ENCODE peak calls at places on chromosomes 13 and 19, in ten cellular contexts. L is IMR-90, X is cardiac muscle cell, Q is heart left ventricle, J is hepatocyte, S is astrocyte of the spinal cord, E is type B pancreatic cell, V is kidney epithelial cell, B is GM23338, N is glutamatergic neuron. C is an unnamed sample.

GRCh38 chr13:107867701-107868661 is 347.4 kb downstream of the LIG4 start:
- DNase-seq in L (peak; percentile 57), X (peak; percentile 52), Q (no peak), J (peak; percentile 76), S (peak; percentile 52), E (peak; percentile 77), V (no peak), B (peak; percentile 83), N (peak; percentile 86), C (peak; percentile 75)

GRCh38 chr13:112242777-112243176 is 133.4 kb upstream of the SPACA7 start:
- DNase-seq in L (no peak), X (no peak), Q (no peak), J (no peak), S (no peak), E (no peak), V (no peak), B (no peak), N (no peak), C (no peak)

GRCh38 chr19:7793493-7793892 is 30.4 kb downstream of the CLEC4M start:
- DNase-seq in L (no peak), X (no peak), Q (no peak), J (no peak), S (no peak), E (no peak), V (no peak), B (no peak), N (no peak), C (no peak)

GRCh38 chr13:79456051-79456450 is 24.9 kb upstream of the NDFIP2 start:
- DNase-seq in L (no peak), X (peak; percentile 6), Q (no peak), J (no peak), S (no peak), E (no peak), V (no peak), B (no peak), N (no peak), C (no peak)

GRCh38 chr13:20843177-20843576 is 59.4 kb downstream of the XPO4 start:
- DNase-seq in L (peak; percentile 18), X (peak; percentile 78), Q (no peak), J (peak; percentile 11), S (peak; percentile 66), E (no peak), V (no peak), B (no peak), N (no peak), C (no peak)

GRCh38 chr13:77827350-77827749 is 91.3 kb downstream of the EDNRB start:
- DNase-seq in L (no peak), X (peak; percentile 35), Q (no peak), J (no peak), S (no peak), E (no peak), V (no peak), B (no peak), N (no peak), C (peak; percentile 15)

GRCh38 chr13:61410669-61411297 is 4.9 kb downstream of the PCDH20 start:
- DNase-seq in L (peak; percentile 8), X (peak; percentile 35), Q (no peak), J (peak; percentile 44), S (peak; percentile 33), E (no peak), V (no peak), B (peak; percentile 37), N (no peak), C (peak; percentile 29)

GRCh38 chr13:110944121-110944967 is 29.5 kb upstream of the ANKRD10 start:
- DNase-seq in L (peak; percentile 69), X (peak; percentile 81), Q (no peak), J (peak; percentile 72), S (peak; percentile 59), E (no peak), V (peak; percentile 26), B (peak; percentile 60), N (peak; percentile 45), C (peak; percentile 48)

GRCh38 chr19:38952395-38953165 is 21.8 kb downstream of the MRPS12 start:
- DNase-seq in L (peak; percentile 16), X (peak; percentile 11), Q (no peak), J (peak; percentile 56), S (no peak), E (no peak), V (peak; percentile 68), B (peak; percentile 80), N (peak; percentile 45), C (peak; percentile 70)

GRCh38 chr19:11697284-11697855 is 41.4 kb downstream of the ZNF823 start:
- DNase-seq in L (no peak), X (no peak), Q (no peak), J (no peak), S (no peak), E (no peak), V (no peak), B (peak; percentile 49), N (no peak), C (no peak)

GRCh38 chr19:12703056-12703455 is 6.6 kb upstream of the FBXW9 start:
- DNase-seq in L (peak; percentile 43), X (peak; percentile 53), Q (no peak), J (peak; percentile 18), S (peak; percentile 25), E (no peak), V (no peak), B (peak; percentile 94), N (peak; percentile 78), C (peak; percentile 89)

GRCh38 chr19:6997679-6998445 is 23.4 kb downstream of the MBD3L2B start:
- DNase-seq in L (no peak), X (peak; percentile 57), Q (no peak), J (no peak), S (no peak), E (no peak), V (no peak), B (no peak), N (no peak), C (peak; percentile 14)

GRCh38 chr13:26378116-26378515 is 124.2 kb downstream of the CDK8 start:
- DNase-seq in L (no peak), X (no peak), Q (no peak), J (no peak), S (no peak), E (no peak), V (no peak), B (no peak), N (no peak), C (no peak)

GRCh38 chr13:50923272-50923671 is 13.7 kb downstream of the RNASEH2B start:
- DNase-seq in L (no peak), X (no peak), Q (no peak), J (no peak), S (no peak), E (no peak), V (no peak), B (no peak), N (no peak), C (no peak)

GRCh38 chr19:15304140-15304705 is 28.1 kb downstream of the BRD4 start:
- DNase-seq in L (no peak), X (no peak), Q (peak; percentile 77), J (no peak), S (peak; percentile 38), E (no peak), V (no peak), B (no peak), N (no peak), C (no peak)

GRCh38 chr19:48190288-48191284 is 20.1 kb downstream of the ZSWIM9 start:
- DNase-seq in L (peak; percentile 82), X (peak; percentile 79), Q (no peak), J (peak; percentile 83), S (peak; percentile 88), E (peak; percentile 74), V (peak; percentile 56), B (peak; percentile 98), N (peak; percentile 41), C (peak; percentile 98)

GRCh38 chr19:17522988-17523872 is 11.8 kb downstream of the PGLS start:
- DNase-seq in L (no peak), X (peak; percentile 18), Q (peak; percentile 56), J (no peak), S (no peak), E (no peak), V (no peak), B (no peak), N (no peak), C (no peak)

GRCh38 chr19:2549701-2550191 is 73.8 kb downstream of the GADD45B start:
- DNase-seq in L (peak; percentile 88), X (peak; percentile 98), Q (peak; percentile 85), J (no peak), S (peak; percentile 94), E (no peak), V (no peak), B (no peak), N (no peak), C (peak; percentile 71)

GRCh38 chr13:24709186-24709913 is 29.1 kb downstream of the ATP12A start:
- DNase-seq in L (no peak), X (no peak), Q (no peak), J (no peak), S (no peak), E (no peak), V (no peak), B (peak; percentile 26), N (no peak), C (no peak)

GRCh38 chr13:88717946-88718345 is 1046.8 kb downstream of the SLITRK5 start:
- DNase-seq in L (no peak), X (no peak), Q (peak; percentile 11), J (no peak), S (no peak), E (no peak), V (no peak), B (peak; percentile 2), N (no peak), C (no peak)
- TF ChIP-seq CTCF in L (no peak), X (no peak), Q (no peak), J (no peak), S (no peak), E (no peak), V (no peak), B (no peak), N (no peak), C (no peak)

DNA sequence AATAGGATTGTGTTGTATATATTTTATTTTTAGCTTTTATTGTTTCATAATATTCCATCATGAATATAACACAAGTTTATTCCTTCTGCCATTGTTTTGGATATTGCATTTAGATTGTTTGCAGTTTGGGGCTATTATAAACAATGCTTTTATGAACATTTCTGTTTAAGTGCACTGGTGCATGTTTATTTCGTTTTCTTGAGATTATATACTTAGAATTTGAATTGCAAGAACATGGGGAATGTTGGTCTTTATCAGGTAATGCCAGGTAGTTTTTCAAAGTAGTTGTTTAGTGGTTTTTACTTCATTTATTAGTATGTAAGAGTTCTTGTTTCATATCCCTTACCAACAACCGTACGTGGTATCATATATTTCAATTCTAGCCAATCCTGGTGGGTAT is 4.3 kb downstream of the LSM14A start:
- DNase-seq in L (no peak), X (no peak), Q (no peak), J (no peak), S (no peak), E (no peak), V (no peak), B (no peak), N (no peak), C (no peak)
- TF ChIP-seq CTCF in L (no peak), X (no peak), Q (no peak), J (no peak), S (no peak), E (no peak), V (no peak), B (no peak), N (no peak), C (no peak)

GRCh38 chr13:85798999-85799646 is at the start of gene SLITRK6:
- DNase-seq in L (peak; percentile 85), X (peak; percentile 66), Q (no peak), J (peak; percentile 75), S (peak; percentile 79), E (no peak), V (peak; percentile 49), B (peak; percentile 75), N (no peak), C (peak; percentile 80)
- TF ChIP-seq CTCF in L (peak; percentile 38), X (no peak), Q (no peak), J (peak; percentile 34), S (no peak), E (no peak), V (peak; percentile 28), B (peak; percentile 41), N (no peak), C (peak; percentile 40)

GRCh38 chr13:37640499-37640898 is 41.9 kb upstream of the POSTN start:
- DNase-seq in L (peak; percentile 86), X (peak; percentile 89), Q (no peak), J (peak; percentile 54), S (peak; percentile 80), E (no peak), V (peak; percentile 32), B (peak; percentile 57), N (no peak), C (peak; percentile 80)
- TF ChIP-seq CTCF in L (peak; percentile 87), X (peak; percentile 74), Q (peak; percentile 48), J (peak; percentile 66), S (peak; percentile 68), E (peak; percentile 82), V (peak; percentile 58), B (peak; percentile 60), N (peak; percentile 51), C (peak; percentile 83)

C was measured in A673.